ENCODE peak calls at places on chromosomes 7 and 10, in six cellular contexts. H is suprapubic skin, O is IMR-90, S is spleen, C is ovary, Q is heart left ventricle. I is an unnamed sample.

GRCh38 chr7:44466300-44467216 is 23.9 kb downstream of the NUDCD3 start:
- DNase-seq in H (no peak), O (peak; percentile 76), S (no peak), C (no peak), Q (no peak), I (no peak)

GRCh38 chr7:128914566-128915151 is 4.2 kb upstream of the KCP start:
- DNase-seq in H (no peak), O (no peak), S (peak; percentile 77), C (no peak), Q (no peak), I (no peak)

GRCh38 chr7:55188590-55189446 is 170.0 kb downstream of the EGFR start:
- DNase-seq in H (no peak), O (no peak), S (no peak), C (no peak), Q (no peak), I (no peak)

GRCh38 chr10:86104611-86105145 is 261.9 kb downstream of the GRID1 start:
- DNase-seq in H (no peak), O (no peak), S (peak; percentile 59), C (no peak), Q (no peak), I (no peak)

GRCh38 chr10:5840314-5841307 is 27.4 kb upstream of the GDI2 start:
- DNase-seq in H (no peak), O (no peak), S (peak; percentile 94), C (no peak), Q (peak; percentile 64), I (peak; percentile 10)

GRCh38 chr7:77235280-77235679 is 35.7 kb upstream of the FGL2 start:
- DNase-seq in H (no peak), O (peak; percentile 77), S (no peak), C (no peak), Q (no peak), I (no peak)

GRCh38 chr10:13632879-13633437 is 46.2 kb downstream of the PRPF18 start:
- DNase-seq in H (no peak), O (no peak), S (no peak), C (no peak), Q (peak; percentile 70), I (no peak)

GRCh38 chr10:101616415-101617101 is 28.4 kb downstream of the DPCD start:
- DNase-seq in H (no peak), O (no peak), S (peak; percentile 41), C (no peak), Q (no peak), I (no peak)

GRCh38 chr10:71218046-71218832 is 5.9 kb downstream of the UNC5B start:
- DNase-seq in H (peak; percentile 45), O (peak; percentile 74), S (peak; percentile 47), C (peak; percentile 22), Q (peak; percentile 80), I (no peak)

GRCh38 chr10:83881647-83882046 is 257.7 kb upstream of the GHITM start:
- DNase-seq in H (no peak), O (no peak), S (no peak), C (no peak), Q (no peak), I (no peak)

GRCh38 chr10:127585519-127586023 is 36.5 kb downstream of the NPS start:
- DNase-seq in H (no peak), O (no peak), S (no peak), C (no peak), Q (no peak), I (no peak)

GRCh38 chr7:17275749-17276671 is 22.4 kb upstream of the AHR start:
- DNase-seq in H (no peak), O (peak; percentile 97), S (no peak), C (no peak), Q (no peak), I (no peak)

GRCh38 chr7:47406766-47407129 is 175.2 kb downstream of the TNS3 start:
- DNase-seq in H (no peak), O (no peak), S (no peak), C (no peak), Q (no peak), I (no peak)

GRCh38 chr7:4834601-4835397 is 27.0 kb downstream of the PAPOLB start:
- DNase-seq in H (no peak), O (no peak), S (peak; percentile 59), C (no peak), Q (no peak), I (no peak)

GRCh38 chr10:9824546-9825164 is 1193.0 kb upstream of the CELF2 start:
- DNase-seq in H (no peak), O (no peak), S (no peak), C (no peak), Q (no peak), I (no peak)

GRCh38 chr7:87225696-87226095 is 6.2 kb upstream of the TMEM243 start:
- DNase-seq in H (no peak), O (peak; percentile 72), S (no peak), C (no peak), Q (no peak), I (no peak)

GRCh38 chr7:152674860-152675760 is 831 bp downstream of the XRCC2 start:
- DNase-seq in H (no peak), O (peak; percentile 29), S (no peak), C (peak; percentile 19), Q (no peak), I (no peak)

GRCh38 chr10:73965890-73966768 is 31.8 kb upstream of the VCL start:
- DNase-seq in H (peak; percentile 89), O (peak; percentile 99), S (no peak), C (peak; percentile 60), Q (peak; percentile 87), I (peak; percentile 64)

GRCh38 chr10:4170181-4170580 is 385.2 kb upstream of the KLF6 start:
- DNase-seq in H (no peak), O (no peak), S (no peak), C (no peak), Q (no peak), I (no peak)

GRCh38 chr10:76152186-76152585 is 720.8 kb downstream of the LRMDA start:
- DNase-seq in H (no peak), O (no peak), S (no peak), C (no peak), Q (no peak), I (no peak)

GRCh38 chr10:4686644-4686996 is 139.4 kb upstream of the AKR1E2 start:
- DNase-seq in H (no peak), O (peak; percentile 91), S (no peak), C (no peak), Q (no peak), I (no peak)

GRCh38 chr7:104252409-104253134 is 44.8 kb upstream of the ORC5 start:
- DNase-seq in H (no peak), O (no peak), S (no peak), C (no peak), Q (no peak), I (no peak)
- TF ChIP-seq CTCF in H (no peak), O (no peak), S (no peak), C (no peak), Q (no peak), I (no peak)

DNA sequence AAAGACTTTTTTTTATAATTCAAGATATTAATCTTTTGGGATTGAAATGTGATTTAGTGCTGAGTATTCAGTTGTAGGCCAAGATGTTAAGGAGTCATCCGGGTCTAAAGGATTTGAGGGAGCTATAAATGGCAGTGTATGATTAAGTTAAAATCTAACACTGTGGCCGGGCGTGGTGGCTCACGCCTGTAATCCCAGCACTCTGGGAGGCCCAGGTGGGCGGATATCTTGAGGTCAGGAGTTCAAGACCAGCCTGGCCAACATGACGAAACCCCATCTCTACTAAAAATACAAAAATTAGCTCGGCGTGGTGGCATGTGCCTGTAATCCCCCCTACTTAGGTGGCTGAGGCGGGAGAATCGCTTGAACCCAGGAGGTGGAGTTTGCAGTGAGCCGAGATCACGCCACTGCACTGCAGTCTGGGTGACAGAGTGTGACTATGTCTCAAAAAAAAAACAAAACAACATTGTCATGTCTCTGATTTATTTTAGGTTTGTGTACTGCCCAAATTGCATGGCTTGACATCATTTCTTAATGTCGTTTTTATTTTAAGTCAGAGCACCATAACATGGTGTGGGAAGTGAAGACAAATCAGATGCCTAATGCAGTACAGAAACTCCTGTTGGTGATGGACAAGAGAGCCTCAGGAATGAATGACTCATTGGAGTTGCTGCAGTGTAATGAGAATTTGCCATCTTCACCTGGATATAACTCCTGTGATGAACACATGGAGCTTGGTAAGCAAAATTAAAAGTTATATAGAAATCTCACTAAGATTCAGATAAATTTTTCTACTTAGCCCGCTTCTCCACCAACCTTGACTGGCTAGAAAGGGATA is 10.7 kb downstream of the HBP1 start:
- DNase-seq in H (no peak), O (peak; percentile 43), S (no peak), C (no peak), Q (no peak), I (no peak)
- TF ChIP-seq POLR2A in H (no peak), O (no peak), S (no peak), C (no peak), Q (no peak), I (no peak)

DNA sequence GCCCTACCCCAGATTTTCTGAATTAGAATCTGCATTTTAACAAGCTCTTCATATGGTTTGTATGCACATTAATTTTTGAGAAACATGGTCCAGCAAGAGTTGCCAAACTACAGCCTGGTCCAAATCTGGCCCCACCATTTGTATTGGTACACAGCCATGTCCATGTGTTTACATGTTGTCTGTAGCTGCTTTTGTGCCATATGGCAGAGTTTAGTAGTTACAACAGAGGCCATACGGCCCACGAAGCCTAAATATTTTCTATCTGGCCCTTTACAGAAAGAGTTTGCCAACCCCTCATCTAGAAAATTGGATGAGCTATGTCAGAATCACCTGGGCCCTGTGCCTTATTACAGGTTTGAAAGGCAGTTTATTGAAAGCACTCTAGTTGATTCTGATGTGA is 30.2 kb downstream of the RAB18 start:
- DNase-seq in H (no peak), O (no peak), S (no peak), C (no peak), Q (no peak), I (no peak)
- H3K27me3 ChIP-seq in H (no peaks in the 10 kb centered on the region), O (no peaks in the 10 kb centered on the region), S (no peaks in the 10 kb centered on the region), C (no peaks in the 10 kb centered on the region), Q (no peaks in the 10 kb centered on the region), I (no peaks in the 10 kb centered on the region)

GRCh38 chr10:49056356-49056755 is 59.0 kb downstream of the VSTM4 start:
- DNase-seq in H (peak; percentile 74), O (peak; percentile 14), S (no peak), C (no peak), Q (no peak), I (no peak)
- TF ChIP-seq CTCF in H (no peak), O (no peak), S (no peak), C (no peak), Q (no peak), I (no peak)

GRCh38 chr7:38178004-38178694 is at the start of gene STARD3NL:
- DNase-seq in H (peak; percentile 98), O (peak; percentile 100), S (peak; percentile 97), C (peak; percentile 96), Q (peak; percentile 99), I (peak; percentile 93)
- TF ChIP-seq POLR2A in H (no peak), O (peak; percentile 77), S (no peak), C (peak; percentile 50), Q (no peak), I (no peak)

DNA sequence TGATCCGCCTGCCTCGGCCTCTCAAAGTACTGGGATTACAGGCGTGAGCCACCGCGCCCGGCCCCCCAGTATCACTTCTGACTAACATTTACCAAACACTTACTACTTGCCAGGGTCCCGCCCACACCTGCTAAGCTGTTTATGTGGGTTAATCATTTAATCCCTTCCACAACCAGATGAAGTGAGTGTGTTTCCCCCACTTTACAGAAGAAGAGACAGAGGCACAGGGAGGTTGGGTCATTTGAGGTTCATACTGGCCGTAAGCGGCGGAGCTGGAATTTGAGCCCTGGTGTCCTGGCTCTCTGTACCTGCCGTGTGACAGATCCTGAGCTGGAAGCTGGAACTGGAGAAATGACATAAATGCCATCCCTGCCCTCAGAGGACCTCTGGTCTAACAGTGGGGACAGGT is 15.1 kb upstream of the VPS37D start:
- DNase-seq in H (no peak), O (no peak), S (no peak), C (no peak), Q (no peak), I (no peak)
- H3K27me3 ChIP-seq in H (peaks cover 47% of the 10 kb centered on the region), O (peaks cover 43% of the 10 kb centered on the region), S (no peaks in the 10 kb centered on the region), C (no peaks in the 10 kb centered on the region), Q (peaks cover 6% of the 10 kb centered on the region), I (no peaks in the 10 kb centered on the region)